ENCODE peak calls at places on chromosomes 12 and 14, in seven cellular contexts. J is anterior cingulate cortex; K is activated T-helper 1 cell treated with anti-CD3 and anti-CD28 coated beads, Interleukin-2, amount 50 U/mL, for 16 hours; Q is stimulated activated CD4-positive, alpha-beta T cell treated with anti-CD3 and anti-CD28 coated beads, TNF-alpha, amount 100 ng/mL, for 1 hour; F is ovary; H is AG04450; U is KBM-7. P is an unnamed sample.

GRCh38 chr12:8038659-8039114 is 6.2 kb downstream of the FOXJ2 start:
- DNase-seq in H (peak; percentile 15), F (no peak), U (peak; percentile 86), K (no peak), J (peak; percentile 24), Q (peak; percentile 5), P (peak; percentile 87)

GRCh38 chr12:68951652-68952051 is 18.7 kb upstream of the CPM start:
- DNase-seq in H (no peak), F (no peak), K (no peak), U (no peak), Q (no peak), J (no peak), P (peak; percentile 33)

GRCh38 chr12:20487519-20487918 is 119.2 kb downstream of the PDE3A start:
- DNase-seq in U (no peak), J (no peak), H (no peak), K (no peak), F (no peak), Q (no peak), P (no peak)

GRCh38 chr12:38745601-38746000 is 159.8 kb downstream of the CPNE8 start:
- DNase-seq in Q (no peak), H (no peak), F (no peak), K (no peak), J (no peak), U (no peak), P (no peak)

GRCh38 chr14:98931911-98932310 is 340.1 kb downstream of the BCL11B start:
- DNase-seq in U (no peak), J (no peak), K (peak; percentile 62), H (no peak), F (no peak), Q (peak; percentile 20), P (no peak)

GRCh38 chr14:57865450-57866198 is at the start of gene SLC35F4:
- DNase-seq in J (no peak), H (no peak), K (no peak), Q (no peak), F (peak; percentile 14), U (no peak), P (peak; percentile 11)

GRCh38 chr12:129635003-129635685 is 268.7 kb downstream of the TMEM132D start:
- DNase-seq in H (no peak), Q (no peak), J (no peak), K (no peak), F (no peak), U (no peak), P (no peak)

GRCh38 chr12:113702796-113703195 is 231.1 kb upstream of the LHX5 start:
- DNase-seq in H (no peak), U (no peak), Q (no peak), F (no peak), J (no peak), K (no peak), P (no peak)

GRCh38 chr14:73725116-73726024 is 11.2 kb upstream of the PNMA1 start:
- DNase-seq in Q (no peak), J (no peak), K (no peak), F (no peak), H (no peak), U (no peak), P (peak; percentile 61)

GRCh38 chr12:107356266-107356936 is 263.1 kb upstream of the CRY1 start:
- DNase-seq in J (no peak), H (peak; percentile 76), U (no peak), F (no peak), K (no peak), Q (no peak), P (no peak)

GRCh38 chr14:52363969-52364368 is 49.9 kb downstream of the PTGER2 start:
- DNase-seq in K (no peak), Q (no peak), H (no peak), J (no peak), U (no peak), F (no peak), P (no peak)

GRCh38 chr14:44941591-44941990 is 20.2 kb downstream of the KLHL28 start:
- DNase-seq in F (no peak), Q (no peak), U (no peak), J (no peak), H (no peak), K (no peak), P (no peak)

GRCh38 chr14:30064454-30064853 is 136.8 kb upstream of the PRKD1 start:
- DNase-seq in Q (no peak), F (no peak), J (no peak), K (no peak), H (no peak), U (no peak), P (no peak)

GRCh38 chr14:68295316-68295816 is 475.8 kb downstream of the RAD51B start:
- DNase-seq in J (no peak), Q (no peak), F (peak; percentile 89), K (no peak), H (no peak), U (peak; percentile 17), P (peak; percentile 90)

GRCh38 chr12:51926718-51927117 is 19.4 kb downstream of the ACVRL1 start:
- DNase-seq in F (no peak), Q (peak; percentile 30), K (no peak), H (no peak), J (no peak), U (peak; percentile 54), P (peak; percentile 79)

GRCh38 chr12:101802486-101802885 is 28.3 kb downstream of the GNPTAB start:
- DNase-seq in Q (no peak), J (no peak), K (no peak), U (no peak), F (no peak), H (no peak), P (no peak)

GRCh38 chr12:53659011-53659551 is 16.8 kb downstream of the ATP5MC2 start:
- DNase-seq in U (no peak), J (peak; percentile 54), H (peak; percentile 43), K (no peak), F (peak; percentile 39), Q (no peak), P (no peak)

GRCh38 chr12:122050706-122051105 is 27.9 kb upstream of the MLXIP start:
- DNase-seq in U (no peak), K (no peak), J (no peak), Q (no peak), F (no peak), H (no peak), P (no peak)

GRCh38 chr14:61542848-61543790 is 152.2 kb upstream of the HIF1A start:
- DNase-seq in K (no peak), J (no peak), U (no peak), H (no peak), F (no peak), Q (no peak), P (peak; percentile 61)

GRCh38 chr14:67719866-67720265 is 18.2 kb downstream of the RDH12 start:
- DNase-seq in U (no peak), F (no peak), Q (no peak), J (no peak), H (no peak), K (no peak), P (no peak)

GRCh38 chr12:96989916-96990315 is 82.9 kb downstream of the NEDD1 start:
- DNase-seq in U (peak; percentile 13), K (no peak), F (no peak), H (no peak), Q (no peak), J (no peak), P (no peak)

GRCh38 chr14:90355540-90356518 is 24.1 kb upstream of the NRDE2 start:
- DNase-seq in H (no peak), Q (no peak), U (no peak), F (no peak), K (no peak), J (no peak), P (no peak)

GRCh38 chr14:99595034-99595433 is 9.0 kb downstream of the CCDC85C start:
- DNase-seq in J (no peak), H (no peak), F (no peak), K (no peak), U (no peak), Q (peak; percentile 12), P (no peak)

GRCh38 chr14:33567003-33567735 is 383.7 kb downstream of the EGLN3 start:
- DNase-seq in H (no peak), Q (no peak), U (no peak), F (no peak), J (no peak), K (no peak), P (no peak)

GRCh38 chr14:92040431-92041040 is 677 bp upstream of the TRIP11 start:
- DNase-seq in F (no peak), J (no peak), H (peak; percentile 8), Q (no peak), K (no peak), U (peak; percentile 57), P (peak; percentile 49)

GRCh38 chr14:103140316-103141109 is 17.3 kb downstream of the TNFAIP2 start:
- DNase-seq in Q (no peak), U (no peak), F (no peak), H (no peak), K (no peak), J (no peak), P (no peak)

GRCh38 chr14:53955671-53956426 is 776 bp downstream of the BMP4 start:
- DNase-seq in J (no peak), F (peak; percentile 91), H (no peak), K (no peak), Q (no peak), U (peak; percentile 41), P (peak; percentile 75)

GRCh38 chr12:234891-235415 is 21.0 kb upstream of the SLC6A12 start:
- DNase-seq in K (no peak), H (no peak), F (no peak), J (no peak), Q (no peak), U (no peak), P (no peak)

GRCh38 chr12:31370645-31371620 is 45.0 kb upstream of the SINHCAF start:
- DNase-seq in F (no peak), J (no peak), Q (no peak), K (no peak), U (peak; percentile 62), H (no peak), P (no peak)

P was measured in adrenal gland.